ENCODE peak calls at places on chromosomes 11 and 22, in five cellular contexts. E, U, A, X and K are unnamed samples.

GRCh38 chr22:33850724-33851123 is 69.6 kb downstream of the LARGE1 start:
- DNase-seq in E (peak; percentile 37), U (no peak), A (no peak), X (no peak), K (no peak)

GRCh38 chr11:121649798-121650197 is 197.0 kb upstream of the SORL1-AS1 start:
- DNase-seq in E (no peak), U (no peak), A (peak; percentile 41), X (no peak), K (no peak)

GRCh38 chr11:128949791-128950454 is 7.3 kb upstream of the TP53AIP1 start:
- DNase-seq in E (no peak), U (no peak), A (no peak), X (no peak), K (peak; percentile 39)

GRCh38 chr11:61134801-61135257 is 26.4 kb downstream of the VPS37C start:
- DNase-seq in E (no peak), U (no peak), A (no peak), X (peak; percentile 61), K (no peak)

GRCh38 chr11:63502252-63502820 is 3.5 kb upstream of the LGALS12 start:
- DNase-seq in E (no peak), U (no peak), A (no peak), X (no peak), K (no peak)

GRCh38 chr11:95549276-95549675 is 240.3 kb downstream of the FAM76B start:
- DNase-seq in E (no peak), U (no peak), A (no peak), X (no peak), K (no peak)

GRCh38 chr11:34501500-34501899 is 12.1 kb downstream of the ELF5 start:
- DNase-seq in E (no peak), U (no peak), A (peak; percentile 89), X (no peak), K (peak; percentile 94)

GRCh38 chr11:57800444-57801184 is 39.0 kb downstream of the CTNND1 start:
- DNase-seq in E (peak; percentile 15), U (no peak), A (peak; percentile 74), X (no peak), K (no peak)

GRCh38 chr22:45600791-45601730 is 70.6 kb upstream of the ATXN10 start:
- DNase-seq in E (no peak), U (no peak), A (peak; percentile 85), X (no peak), K (no peak)

GRCh38 chr11:14443642-14444041 is 56.0 kb downstream of the COPB1 start:
- DNase-seq in E (no peak), U (peak; percentile 48), A (peak; percentile 57), X (no peak), K (peak; percentile 31)

GRCh38 chr11:128409476-128409875 is 177.9 kb downstream of the ETS1 start:
- DNase-seq in E (no peak), U (no peak), A (peak; percentile 94), X (no peak), K (peak; percentile 28)

GRCh38 chr11:123249354-123249753 is 54.3 kb upstream of the CLMP start:
- DNase-seq in E (no peak), U (no peak), A (peak; percentile 28), X (no peak), K (peak; percentile 46)

GRCh38 chr11:57482782-57483569 is 22.6 kb downstream of the RTN4RL2 start:
- DNase-seq in E (peak; percentile 73), U (peak; percentile 44), A (peak; percentile 21), X (peak; percentile 46), K (peak; percentile 54)

GRCh38 chr11:128308793-128309192 is 278.6 kb downstream of the ETS1 start:
- DNase-seq in E (no peak), U (no peak), A (no peak), X (no peak), K (no peak)

GRCh38 chr22:25282671-25283561 is 63.5 kb downstream of the CRYBB2 start:
- DNase-seq in E (peak; percentile 49), U (no peak), A (no peak), X (no peak), K (no peak)
- H3K4me3 ChIP-seq in E (peak overlapping the region; percentile 63), U (peak overlapping the region; percentile 3), A (no peak overlapping the region), X (no peak overlapping the region), K (no peak overlapping the region)

DNA sequence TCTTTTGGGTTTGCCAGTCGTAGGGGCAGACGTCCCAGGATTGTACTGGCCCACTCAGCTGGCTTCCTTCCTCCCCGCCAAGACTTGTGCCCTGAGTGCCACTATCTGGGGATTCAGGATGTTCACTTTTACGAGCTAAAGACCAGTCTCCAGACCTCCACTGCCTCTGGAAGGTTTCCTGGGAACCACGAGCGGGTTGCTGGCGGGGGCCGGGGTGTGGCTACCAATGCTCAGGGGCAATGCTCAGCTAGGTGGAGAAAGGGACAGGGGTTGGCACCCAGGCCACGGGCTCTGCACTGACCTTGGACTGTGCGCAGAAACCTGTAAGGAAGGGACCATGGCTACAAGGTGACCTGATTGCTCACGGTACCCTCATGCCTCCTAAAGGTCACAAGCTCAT is 2.2 kb downstream of the NEFH start:
- DNase-seq in E (no peak), U (no peak), A (no peak), X (no peak), K (no peak)
- H3K27me3 ChIP-seq in E (no peaks in the 10 kb centered on the region), U (peaks cover 62% of the 10 kb centered on the region), A (peaks cover 49% of the 10 kb centered on the region), X (peaks cover 19% of the 10 kb centered on the region), K (peaks cover 32% of the 10 kb centered on the region)

DNA sequence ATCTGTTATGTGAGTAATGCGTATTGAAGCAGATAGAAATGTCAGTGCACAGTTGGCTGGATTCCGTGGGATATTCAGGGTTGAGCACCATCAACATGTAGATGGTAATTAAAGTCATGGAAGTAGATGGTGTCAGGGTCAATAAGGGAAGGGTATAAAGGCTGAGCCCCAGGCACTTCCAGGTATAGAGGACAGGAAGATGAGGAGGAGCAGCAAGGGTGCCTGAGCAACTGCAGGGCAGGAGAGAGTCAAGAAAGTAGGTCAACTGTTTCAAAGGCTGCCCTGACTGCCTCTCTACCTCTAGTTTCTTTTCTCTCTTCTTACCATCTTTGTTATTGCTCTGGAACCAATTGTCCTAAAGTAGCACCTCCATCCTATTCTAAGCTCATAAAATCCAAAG is 85.9 kb downstream of the MICAL2 start:
- DNase-seq in E (no peak), U (no peak), A (no peak), X (no peak), K (no peak)
- H3K4me3 ChIP-seq in E (no peak overlapping the region), U (no peak overlapping the region), A (no peak overlapping the region), X (no peak overlapping the region), K (no peak overlapping the region)

GRCh38 chr11:120208012-120208441 is 2.8 kb upstream of the OAF start:
- DNase-seq in E (no peak), U (no peak), A (no peak), X (no peak), K (no peak)
- H3K27me3 ChIP-seq in E (peaks cover 7% of the 10 kb centered on the region), U (peaks cover 6% of the 10 kb centered on the region), A (no peaks in the 10 kb centered on the region), X (no peaks in the 10 kb centered on the region), K (no peaks in the 10 kb centered on the region)

DNA sequence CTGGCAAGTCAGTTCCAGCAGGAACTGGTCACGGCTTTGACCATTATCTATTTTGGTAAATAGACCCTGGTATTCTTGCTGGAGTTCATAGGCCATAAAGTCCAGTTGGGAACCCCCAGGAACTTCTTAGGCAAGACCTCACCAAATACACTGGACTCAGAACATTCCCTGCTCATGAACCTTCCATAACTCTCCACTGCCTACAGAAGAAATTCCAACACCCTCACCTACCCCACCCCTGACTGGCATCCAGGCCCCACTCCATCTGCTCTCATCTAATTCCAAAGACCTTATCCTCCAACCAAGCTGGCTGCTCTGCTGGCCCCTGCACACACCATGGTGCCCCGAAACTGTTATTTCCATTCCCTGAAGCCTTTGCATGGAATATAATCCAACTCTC is 2.5 kb downstream of the CLPB start:
- DNase-seq in E (no peak), U (no peak), A (no peak), X (no peak), K (no peak)
- H3K4me3 ChIP-seq in E (no peak overlapping the region), U (no peak overlapping the region), A (no peak overlapping the region), X (no peak overlapping the region), K (no peak overlapping the region)

DNA sequence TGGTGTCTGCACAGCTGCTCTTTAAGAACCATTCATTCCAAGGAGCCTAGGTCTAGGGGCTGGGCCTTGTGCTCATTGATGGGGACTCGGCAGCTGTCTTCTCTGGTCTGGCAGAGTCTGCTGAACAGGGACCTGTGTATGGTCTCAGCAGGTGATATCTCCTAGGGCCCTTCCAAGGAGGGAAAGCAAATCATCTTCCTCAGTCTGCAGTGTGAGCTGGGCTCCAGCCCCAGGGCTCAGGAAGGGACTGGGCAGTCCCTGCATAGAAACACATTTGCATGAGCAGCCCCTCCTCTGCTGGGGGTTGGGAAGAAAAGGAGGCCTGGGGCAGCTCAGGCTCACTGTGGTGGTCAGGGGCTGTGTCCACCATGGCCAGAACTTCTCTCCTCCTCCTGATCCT is 66.0 kb upstream of the VPREB1 start:
- DNase-seq in E (no peak), U (no peak), A (no peak), X (no peak), K (no peak)
- H3K27me3 ChIP-seq in E (no peaks in the 10 kb centered on the region), U (peaks cover 56% of the 10 kb centered on the region), A (peaks cover 36% of the 10 kb centered on the region), X (no peaks in the 10 kb centered on the region), K (no peaks in the 10 kb centered on the region)

GRCh38 chr22:22681221-22681739 is 36.9 kb downstream of the GGTLC2 start:
- DNase-seq in E (peak; percentile 40), U (no peak), A (peak; percentile 50), X (no peak), K (peak; percentile 69)
- H3K4me3 ChIP-seq in E (no peak overlapping the region), U (no peak overlapping the region), A (no peak overlapping the region), X (no peak overlapping the region), K (no peak overlapping the region)

GRCh38 chr11:1449516-1450270 is 36.9 kb downstream of the MOB2 start:
- DNase-seq in E (no peak), U (no peak), A (no peak), X (no peak), K (no peak)
- H3K27me3 ChIP-seq in E (no peaks in the 10 kb centered on the region), U (peaks cover 78% of the 10 kb centered on the region), A (peaks cover 2% of the 10 kb centered on the region), X (no peaks in the 10 kb centered on the region), K (no peaks in the 10 kb centered on the region)